ENCODE peak calls at places on chromosomes 11 and 22, in four cellular contexts. U is fibroblast of pulmonary artery, B is astrocyte of the spinal cord, A is renal cortical epithelial cell. H is an unnamed sample.

GRCh38 chr11:14357843-14358728 is 897 bp downstream of the RRAS2 start:
- DNase-seq in U (peak), B (peak), A (peak), H (peak)

GRCh38 chr22:22380098-22381030 is 128.2 kb downstream of the ZNF280B start:
- DNase-seq in A (no peak), B (no peak), U (no peak), H (no peak)

GRCh38 chr22:38873469-38874411 is 1.7 kb upstream of the CBX6 start:
- DNase-seq in B (no peak), U (no peak), A (peak), H (no peak)

GRCh38 chr11:22928207-22928917 is 68.1 kb upstream of the CCDC179 start:
- DNase-seq in B (no peak), U (peak), A (no peak), H (no peak)

GRCh38 chr22:23302171-23303002 is 122.1 kb downstream of the BCR start:
- DNase-seq in U (peak), B (peak), A (no peak), H (no peak)

GRCh38 chr11:62264004-62264403 is 6.0 kb upstream of the SCGB2A2 start:
- DNase-seq in U (peak), B (peak), A (no peak), H (no peak)

GRCh38 chr11:96241351-96241841 is 101.6 kb downstream of the MAML2 start:
- DNase-seq in B (no peak), U (no peak), A (no peak), H (no peak)

GRCh38 chr22:23856721-23857605 is 712 bp upstream of the SLC2A11 start:
- DNase-seq in A (peak), B (peak), U (peak), H (peak)

GRCh38 chr11:68550485-68550817 is 89.9 kb downstream of the PPP6R3 start:
- DNase-seq in U (peak), A (no peak), B (no peak), H (no peak)

GRCh38 chr11:59197990-59198389 is 14.7 kb downstream of the MPEG1 start:
- DNase-seq in A (peak), B (peak), U (peak), H (no peak)

H was measured in Caki2.